ENCODE peak calls at places on chromosomes 5 and 9, in six cellular contexts. One of them, this sample, is unnamed.

GRCh38 chr9:5453004-5453403 is 2.7 kb downstream of the CD274 start:
- DNase-seq in substantia nigra: no peak
- DNase-seq in heart right ventricle: no peak
- DNase-seq in CD4-positive, alpha-beta memory T cell: no peak
- DNase-seq in foreskin keratinocyte: no peak
- DNase-seq in neuronal stem cell: no peak
- DNase-seq in this sample: no peak

GRCh38 chr5:67998709-67999251 is 216.8 kb upstream of the PIK3R1 start:
- DNase-seq in heart right ventricle: peak; percentile 44
- DNase-seq in CD4-positive, alpha-beta memory T cell: no peak
- DNase-seq in neuronal stem cell: no peak
- DNase-seq in foreskin keratinocyte: no peak
- DNase-seq in substantia nigra: no peak
- DNase-seq in this sample: peak; percentile 53

GRCh38 chr5:1008451-1009358 is at the start of gene NKD2:
- DNase-seq in CD4-positive, alpha-beta memory T cell: peak; percentile 32
- DNase-seq in substantia nigra: no peak
- DNase-seq in heart right ventricle: peak; percentile 57
- DNase-seq in neuronal stem cell: peak; percentile 56
- DNase-seq in foreskin keratinocyte: no peak
- DNase-seq in this sample: no peak

GRCh38 chr5:27221410-27221809 is 183.0 kb upstream of the CDH9 start:
- DNase-seq in foreskin keratinocyte: no peak
- DNase-seq in heart right ventricle: no peak
- DNase-seq in substantia nigra: no peak
- DNase-seq in CD4-positive, alpha-beta memory T cell: no peak
- DNase-seq in neuronal stem cell: no peak
- DNase-seq in this sample: no peak

GRCh38 chr9:89667730-89668129 is 62.9 kb downstream of the GADD45G start:
- DNase-seq in heart right ventricle: no peak
- DNase-seq in substantia nigra: no peak
- DNase-seq in foreskin keratinocyte: no peak
- DNase-seq in neuronal stem cell: no peak
- DNase-seq in CD4-positive, alpha-beta memory T cell: no peak
- DNase-seq in this sample: no peak

GRCh38 chr9:97556721-97557605 is 55.5 kb downstream of the TMOD1 start:
- DNase-seq in substantia nigra: no peak
- DNase-seq in neuronal stem cell: no peak
- DNase-seq in foreskin keratinocyte: no peak
- DNase-seq in heart right ventricle: peak; percentile 54
- DNase-seq in CD4-positive, alpha-beta memory T cell: no peak
- DNase-seq in this sample: no peak

GRCh38 chr9:35645736-35646582 is 4.8 kb downstream of the SIT1 start:
- DNase-seq in CD4-positive, alpha-beta memory T cell: no peak
- DNase-seq in foreskin keratinocyte: peak; percentile 59
- DNase-seq in substantia nigra: no peak
- DNase-seq in neuronal stem cell: no peak
- DNase-seq in heart right ventricle: no peak
- DNase-seq in this sample: no peak

GRCh38 chr9:5561828-5562488 is 51.6 kb downstream of the PDCD1LG2 start:
- DNase-seq in substantia nigra: no peak
- DNase-seq in neuronal stem cell: no peak
- DNase-seq in foreskin keratinocyte: no peak
- DNase-seq in CD4-positive, alpha-beta memory T cell: no peak
- DNase-seq in heart right ventricle: no peak
- DNase-seq in this sample: no peak

GRCh38 chr9:10173561-10173960 is 439.2 kb downstream of the PTPRD start:
- DNase-seq in CD4-positive, alpha-beta memory T cell: no peak
- DNase-seq in heart right ventricle: no peak
- DNase-seq in substantia nigra: no peak
- DNase-seq in neuronal stem cell: no peak
- DNase-seq in foreskin keratinocyte: peak; percentile 41
- DNase-seq in this sample: peak; percentile 10

GRCh38 chr9:119400607-119401006 is 31.4 kb upstream of the BRINP1 start:
- DNase-seq in neuronal stem cell: no peak
- DNase-seq in substantia nigra: no peak
- DNase-seq in heart right ventricle: no peak
- DNase-seq in CD4-positive, alpha-beta memory T cell: no peak
- DNase-seq in foreskin keratinocyte: no peak
- DNase-seq in this sample: peak; percentile 33

GRCh38 chr9:89096807-89097206 is 81.8 kb downstream of the SHC3 start:
- DNase-seq in foreskin keratinocyte: no peak
- DNase-seq in neuronal stem cell: no peak
- DNase-seq in CD4-positive, alpha-beta memory T cell: no peak
- DNase-seq in substantia nigra: no peak
- DNase-seq in heart right ventricle: no peak
- DNase-seq in this sample: no peak

GRCh38 chr5:72067682-72068470 is 39.4 kb upstream of the MAP1B start:
- DNase-seq in CD4-positive, alpha-beta memory T cell: no peak
- DNase-seq in neuronal stem cell: no peak
- DNase-seq in heart right ventricle: no peak
- DNase-seq in substantia nigra: no peak
- DNase-seq in foreskin keratinocyte: peak; percentile 80
- DNase-seq in this sample: peak; percentile 24

GRCh38 chr5:2895876-2896275 is 144.4 kb upstream of the IRX2 start:
- DNase-seq in CD4-positive, alpha-beta memory T cell: no peak
- DNase-seq in substantia nigra: no peak
- DNase-seq in foreskin keratinocyte: no peak
- DNase-seq in neuronal stem cell: no peak
- DNase-seq in heart right ventricle: no peak
- DNase-seq in this sample: no peak

GRCh38 chr9:112308576-112308975 is 24.8 kb downstream of the PTBP3 start:
- DNase-seq in substantia nigra: no peak
- DNase-seq in neuronal stem cell: peak; percentile 23
- DNase-seq in CD4-positive, alpha-beta memory T cell: no peak
- DNase-seq in heart right ventricle: no peak
- DNase-seq in foreskin keratinocyte: no peak
- DNase-seq in this sample: no peak

GRCh38 chr5:59828623-59829022 is 64.9 kb downstream of the PDE4D start:
- DNase-seq in foreskin keratinocyte: no peak
- DNase-seq in neuronal stem cell: no peak
- DNase-seq in CD4-positive, alpha-beta memory T cell: no peak
- DNase-seq in substantia nigra: no peak
- DNase-seq in heart right ventricle: no peak
- DNase-seq in this sample: no peak

GRCh38 chr5:165309446-165309845 is 1804.0 kb downstream of the MAT2B start:
- DNase-seq in foreskin keratinocyte: peak; percentile 94
- DNase-seq in neuronal stem cell: no peak
- DNase-seq in substantia nigra: no peak
- DNase-seq in heart right ventricle: no peak
- DNase-seq in CD4-positive, alpha-beta memory T cell: no peak
- DNase-seq in this sample: peak; percentile 72

GRCh38 chr5:139635606-139636206 is 12.4 kb upstream of the CXXC5 start:
- DNase-seq in heart right ventricle: peak; percentile 83
- DNase-seq in foreskin keratinocyte: no peak
- DNase-seq in CD4-positive, alpha-beta memory T cell: no peak
- DNase-seq in neuronal stem cell: no peak
- DNase-seq in substantia nigra: peak; percentile 37
- DNase-seq in this sample: no peak

GRCh38 chr5:138274189-138274853 is at the start of gene GFRA3:
- DNase-seq in neuronal stem cell: peak; percentile 43
- DNase-seq in foreskin keratinocyte: no peak
- DNase-seq in substantia nigra: no peak
- DNase-seq in CD4-positive, alpha-beta memory T cell: no peak
- DNase-seq in heart right ventricle: no peak
- DNase-seq in this sample: no peak

GRCh38 chr9:116329470-116329869 is 175.9 kb downstream of the PAPPA start:
- DNase-seq in foreskin keratinocyte: no peak
- DNase-seq in substantia nigra: no peak
- DNase-seq in CD4-positive, alpha-beta memory T cell: no peak
- DNase-seq in neuronal stem cell: no peak
- DNase-seq in heart right ventricle: no peak
- DNase-seq in this sample: no peak

GRCh38 chr5:181088289-181088688 is 42.7 kb downstream of the OR2V1 start:
- DNase-seq in substantia nigra: no peak
- DNase-seq in CD4-positive, alpha-beta memory T cell: no peak
- DNase-seq in neuronal stem cell: no peak
- DNase-seq in heart right ventricle: no peak
- DNase-seq in foreskin keratinocyte: no peak
- DNase-seq in this sample: no peak

GRCh38 chr5:80109549-80110478 is 74.7 kb downstream of the THBS4 start:
- DNase-seq in neuronal stem cell: no peak
- DNase-seq in CD4-positive, alpha-beta memory T cell: no peak
- DNase-seq in heart right ventricle: peak; percentile 59
- DNase-seq in substantia nigra: no peak
- DNase-seq in foreskin keratinocyte: no peak
- DNase-seq in this sample: no peak

GRCh38 chr5:162565-163337 is 28.5 kb upstream of the LRRC14B start:
- DNase-seq in foreskin keratinocyte: no peak
- DNase-seq in heart right ventricle: no peak
- DNase-seq in substantia nigra: no peak
- DNase-seq in CD4-positive, alpha-beta memory T cell: no peak
- DNase-seq in neuronal stem cell: no peak
- DNase-seq in this sample: no peak

GRCh38 chr5:1668141-1668721 is 131.4 kb downstream of the MRPL36 start:
- DNase-seq in CD4-positive, alpha-beta memory T cell: no peak
- DNase-seq in heart right ventricle: no peak
- DNase-seq in foreskin keratinocyte: no peak
- DNase-seq in substantia nigra: no peak
- DNase-seq in neuronal stem cell: no peak
- DNase-seq in this sample: no peak

GRCh38 chr9:135220601-135221575 is 133.4 kb downstream of the OLFM1 start:
- DNase-seq in CD4-positive, alpha-beta memory T cell: no peak
- DNase-seq in neuronal stem cell: no peak
- DNase-seq in heart right ventricle: peak; percentile 6
- DNase-seq in foreskin keratinocyte: no peak
- DNase-seq in substantia nigra: no peak
- DNase-seq in this sample: no peak

GRCh38 chr5:66882592-66883227 is 286.5 kb downstream of the MAST4 start:
- DNase-seq in CD4-positive, alpha-beta memory T cell: no peak
- DNase-seq in substantia nigra: no peak
- DNase-seq in heart right ventricle: no peak
- DNase-seq in foreskin keratinocyte: peak; percentile 70
- DNase-seq in neuronal stem cell: no peak
- DNase-seq in this sample: peak; percentile 85
- H3K27ac ChIP-seq in CD4-positive, alpha-beta memory T cell: no peak overlapping the region
- H3K27ac ChIP-seq in substantia nigra: no peak overlapping the region
- H3K27ac ChIP-seq in heart right ventricle: no peak overlapping the region
- H3K27ac ChIP-seq in foreskin keratinocyte: peak overlapping the region; percentile 97
- H3K27ac ChIP-seq in neuronal stem cell: no peak overlapping the region
- H3K27ac ChIP-seq in this sample: peak overlapping the region; percentile 93

GRCh38 chr5:36238896-36239295 is 2.8 kb downstream of the NADK2 start:
- DNase-seq in foreskin keratinocyte: no peak
- DNase-seq in neuronal stem cell: no peak
- DNase-seq in substantia nigra: no peak
- DNase-seq in CD4-positive, alpha-beta memory T cell: no peak
- DNase-seq in heart right ventricle: no peak
- DNase-seq in this sample: no peak
- H3K27ac ChIP-seq in foreskin keratinocyte: no peak overlapping the region
- H3K27ac ChIP-seq in neuronal stem cell: no peak overlapping the region
- H3K27ac ChIP-seq in substantia nigra: no peak overlapping the region
- H3K27ac ChIP-seq in CD4-positive, alpha-beta memory T cell: no peak overlapping the region
- H3K27ac ChIP-seq in heart right ventricle: peak overlapping the region; percentile 97
- H3K27ac ChIP-seq in this sample: no peak overlapping the region

GRCh38 chr5:148904440-148904839 is 78.0 kb downstream of the ADRB2 start:
- DNase-seq in heart right ventricle: peak; percentile 54
- DNase-seq in CD4-positive, alpha-beta memory T cell: no peak
- DNase-seq in substantia nigra: peak; percentile 12
- DNase-seq in foreskin keratinocyte: no peak
- DNase-seq in neuronal stem cell: no peak
- DNase-seq in this sample: no peak
- H3K27ac ChIP-seq in heart right ventricle: peak overlapping the region; percentile 7
- H3K27ac ChIP-seq in CD4-positive, alpha-beta memory T cell: no peak overlapping the region
- H3K27ac ChIP-seq in substantia nigra: no peak overlapping the region
- H3K27ac ChIP-seq in foreskin keratinocyte: no peak overlapping the region
- H3K27ac ChIP-seq in neuronal stem cell: no peak overlapping the region
- H3K27ac ChIP-seq in this sample: no peak overlapping the region

GRCh38 chr9:130421802-130422276 is 22.9 kb upstream of the ASS1 start:
- DNase-seq in foreskin keratinocyte: no peak
- DNase-seq in heart right ventricle: no peak
- DNase-seq in substantia nigra: no peak
- DNase-seq in CD4-positive, alpha-beta memory T cell: no peak
- DNase-seq in neuronal stem cell: no peak
- DNase-seq in this sample: no peak
- H3K27ac ChIP-seq in foreskin keratinocyte: no peak overlapping the region
- H3K27ac ChIP-seq in heart right ventricle: no peak overlapping the region
- H3K27ac ChIP-seq in substantia nigra: no peak overlapping the region
- H3K27ac ChIP-seq in CD4-positive, alpha-beta memory T cell: no peak overlapping the region
- H3K27ac ChIP-seq in neuronal stem cell: no peak overlapping the region
- H3K27ac ChIP-seq in this sample: no peak overlapping the region

GRCh38 chr9:132346177-132346576 is 8.6 kb downstream of the SETX start:
- DNase-seq in substantia nigra: no peak
- DNase-seq in CD4-positive, alpha-beta memory T cell: no peak
- DNase-seq in heart right ventricle: no peak
- DNase-seq in foreskin keratinocyte: no peak
- DNase-seq in neuronal stem cell: no peak
- DNase-seq in this sample: no peak

GRCh38 chr9:132354645-132355355 is at the start of gene SETX:
- DNase-seq in heart right ventricle: peak; percentile 98
- DNase-seq in foreskin keratinocyte: peak; percentile 89
- DNase-seq in substantia nigra: peak; percentile 93
- DNase-seq in CD4-positive, alpha-beta memory T cell: peak; percentile 89
- DNase-seq in neuronal stem cell: peak; percentile 96
- DNase-seq in this sample: peak; percentile 69

GRCh38 chr9:132348676-132349075 is 6.1 kb downstream of the SETX start:
- DNase-seq in substantia nigra: no peak
- DNase-seq in neuronal stem cell: no peak
- DNase-seq in heart right ventricle: no peak
- DNase-seq in CD4-positive, alpha-beta memory T cell: no peak
- DNase-seq in foreskin keratinocyte: no peak
- DNase-seq in this sample: no peak

GRCh38 chr9:132351404-132352050 is 3.3 kb downstream of the SETX start:
- DNase-seq in CD4-positive, alpha-beta memory T cell: no peak
- DNase-seq in substantia nigra: no peak
- DNase-seq in heart right ventricle: no peak
- DNase-seq in foreskin keratinocyte: no peak
- DNase-seq in neuronal stem cell: no peak
- DNase-seq in this sample: no peak

GRCh38 chr9:132350861-132351315 is 3.9 kb downstream of the SETX start:
- DNase-seq in heart right ventricle: no peak
- DNase-seq in CD4-positive, alpha-beta memory T cell: peak; percentile 58
- DNase-seq in foreskin keratinocyte: no peak
- DNase-seq in substantia nigra: no peak
- DNase-seq in neuronal stem cell: no peak
- DNase-seq in this sample: no peak
- H3K27ac ChIP-seq in heart right ventricle: no peak overlapping the region
- H3K27ac ChIP-seq in CD4-positive, alpha-beta memory T cell: peak overlapping the region; percentile 95
- H3K27ac ChIP-seq in foreskin keratinocyte: no peak overlapping the region
- H3K27ac ChIP-seq in substantia nigra: no peak overlapping the region
- H3K27ac ChIP-seq in neuronal stem cell: no peak overlapping the region
- H3K27ac ChIP-seq in this sample: peak overlapping the region; percentile 90